ENCODE peak calls at places on chromosomes 1 and 21, in four cellular contexts. One of them, this sample, is unnamed.
A peak's percentile ranks its signal among the peaks of the same experiment; 100 is the strongest.

GRCh38 chr1:23422313-23422877 is 2.2 kb downstream of the TCEA3 start:
- DNase-seq in tibial nerve: peak; percentile 46
- DNase-seq in suprapubic skin: no peak
- DNase-seq in HCT116: no peak
- DNase-seq in this sample: no peak

GRCh38 chr1:37471345-37472231 is 2.8 kb upstream of the ZC3H12A start:
- DNase-seq in HCT116: peak; percentile 66
- DNase-seq in tibial nerve: peak; percentile 51
- DNase-seq in suprapubic skin: no peak
- DNase-seq in this sample: no peak

GRCh38 chr1:107559881-107560280 is 405.1 kb downstream of the VAV3 start:
- DNase-seq in HCT116: no peak
- DNase-seq in tibial nerve: no peak
- DNase-seq in suprapubic skin: no peak
- DNase-seq in this sample: no peak

GRCh38 chr1:37513795-37514349 is 694 bp downstream of the MEAF6 start:
- DNase-seq in tibial nerve: no peak
- DNase-seq in suprapubic skin: no peak
- DNase-seq in HCT116: no peak
- DNase-seq in this sample: peak; percentile 51

GRCh38 chr1:89527256-89527655 is 2.6 kb downstream of the LRRC8B start:
- DNase-seq in tibial nerve: no peak
- DNase-seq in suprapubic skin: no peak
- DNase-seq in HCT116: no peak
- DNase-seq in this sample: no peak

GRCh38 chr1:152902676-152903075 is 5.7 kb upstream of the IVL start:
- DNase-seq in HCT116: no peak
- DNase-seq in tibial nerve: no peak
- DNase-seq in suprapubic skin: no peak
- DNase-seq in this sample: no peak

GRCh38 chr1:192104852-192105251 is 53.4 kb upstream of the RGS18 start:
- DNase-seq in suprapubic skin: no peak
- DNase-seq in tibial nerve: no peak
- DNase-seq in HCT116: no peak
- DNase-seq in this sample: no peak

GRCh38 chr1:47751188-47751587 is 246.0 kb downstream of the TRABD2B start:
- DNase-seq in HCT116: peak; percentile 21
- DNase-seq in suprapubic skin: no peak
- DNase-seq in tibial nerve: no peak
- DNase-seq in this sample: no peak

GRCh38 chr21:28587748-28588147 is 404.9 kb downstream of the LTN1 start:
- DNase-seq in HCT116: no peak
- DNase-seq in tibial nerve: no peak
- DNase-seq in suprapubic skin: no peak
- DNase-seq in this sample: no peak

GRCh38 chr1:211532086-211532439 is 40.1 kb upstream of the RD3 start:
- DNase-seq in suprapubic skin: no peak
- DNase-seq in HCT116: no peak
- DNase-seq in tibial nerve: no peak
- DNase-seq in this sample: no peak

GRCh38 chr1:155078496-155079209 is at the start of gene EFNA3:
- DNase-seq in suprapubic skin: peak; percentile 80
- DNase-seq in tibial nerve: peak; percentile 44
- DNase-seq in HCT116: no peak
- DNase-seq in this sample: peak; percentile 65

GRCh38 chr1:188237573-188238353 is 1409.0 kb downstream of the PLA2G4A start:
- DNase-seq in HCT116: peak; percentile 45
- DNase-seq in tibial nerve: no peak
- DNase-seq in suprapubic skin: no peak
- DNase-seq in this sample: no peak

GRCh38 chr1:5911871-5912271 is 80.4 kb downstream of the NPHP4 start:
- DNase-seq in tibial nerve: no peak
- DNase-seq in suprapubic skin: peak; percentile 65
- DNase-seq in HCT116: no peak
- DNase-seq in this sample: no peak

GRCh38 chr1:77468556-77468955 is 186.7 kb downstream of the AK5 start:
- DNase-seq in HCT116: no peak
- DNase-seq in tibial nerve: no peak
- DNase-seq in suprapubic skin: no peak
- DNase-seq in this sample: no peak

GRCh38 chr1:245538671-245539070 is 383.9 kb downstream of the KIF26B start:
- DNase-seq in HCT116: no peak
- DNase-seq in suprapubic skin: no peak
- DNase-seq in tibial nerve: no peak
- DNase-seq in this sample: no peak

GRCh38 chr1:12460121-12460520 is 157.9 kb downstream of the DHRS3 start:
- DNase-seq in tibial nerve: no peak
- DNase-seq in HCT116: no peak
- DNase-seq in suprapubic skin: no peak
- DNase-seq in this sample: no peak

GRCh38 chr21:25568230-25568629 is 39.1 kb downstream of the MRPL39 start:
- DNase-seq in tibial nerve: no peak
- DNase-seq in HCT116: no peak
- DNase-seq in suprapubic skin: no peak
- DNase-seq in this sample: no peak

GRCh38 chr1:47388548-47389238 is 27.4 kb upstream of the FOXE3 start:
- DNase-seq in suprapubic skin: peak; percentile 84
- DNase-seq in HCT116: peak; percentile 35
- DNase-seq in tibial nerve: peak; percentile 49
- DNase-seq in this sample: peak; percentile 67

GRCh38 chr1:205733438-205734175 is 16.4 kb downstream of the NUCKS1 start:
- DNase-seq in tibial nerve: no peak
- DNase-seq in HCT116: no peak
- DNase-seq in suprapubic skin: no peak
- DNase-seq in this sample: no peak

GRCh38 chr1:211654838-211655787 is 20.3 kb downstream of the NEK2 start:
- DNase-seq in suprapubic skin: peak; percentile 92
- DNase-seq in tibial nerve: peak; percentile 78
- DNase-seq in HCT116: peak; percentile 67
- DNase-seq in this sample: peak; percentile 84

GRCh38 chr1:109821221-109821669 is 57.5 kb upstream of the EPS8L3 start:
- DNase-seq in HCT116: no peak
- DNase-seq in tibial nerve: peak; percentile 42
- DNase-seq in suprapubic skin: peak; percentile 84
- DNase-seq in this sample: no peak

GRCh38 chr1:92728687-92729086 is 56.2 kb downstream of the EVI5 start:
- DNase-seq in HCT116: no peak
- DNase-seq in tibial nerve: no peak
- DNase-seq in suprapubic skin: no peak
- DNase-seq in this sample: no peak

GRCh38 chr1:82775402-82776000 is 974.8 kb downstream of the ADGRL2 start:
- DNase-seq in tibial nerve: no peak
- DNase-seq in HCT116: peak; percentile 6
- DNase-seq in suprapubic skin: no peak
- DNase-seq in this sample: peak; percentile 29

GRCh38 chr1:225426395-225427248 is 1.2 kb downstream of the LBR start:
- DNase-seq in suprapubic skin: no peak
- DNase-seq in HCT116: no peak
- DNase-seq in tibial nerve: no peak
- DNase-seq in this sample: no peak

GRCh38 chr1:89259283-89259971 is 13.2 kb downstream of the GBP5 start:
- DNase-seq in HCT116: no peak
- DNase-seq in suprapubic skin: no peak
- DNase-seq in tibial nerve: no peak
- DNase-seq in this sample: no peak

GRCh38 chr1:227749225-227749624 is 14.0 kb downstream of the SNAP47 start:
- DNase-seq in HCT116: no peak
- DNase-seq in tibial nerve: no peak
- DNase-seq in suprapubic skin: no peak
- DNase-seq in this sample: no peak

GRCh38 chr1:227747382-227747781 is 12.1 kb downstream of the SNAP47 start:
- DNase-seq in HCT116: no peak
- DNase-seq in suprapubic skin: peak; percentile 67
- DNase-seq in tibial nerve: no peak
- DNase-seq in this sample: no peak

GRCh38 chr1:227747948-227748495 is 12.8 kb downstream of the SNAP47 start:
- DNase-seq in suprapubic skin: peak; percentile 75
- DNase-seq in HCT116: no peak
- DNase-seq in tibial nerve: no peak
- DNase-seq in this sample: no peak

GRCh38 chr1:227748496-227749182 is 13.4 kb downstream of the SNAP47 start:
- DNase-seq in suprapubic skin: peak; percentile 65
- DNase-seq in tibial nerve: no peak
- DNase-seq in HCT116: no peak
- DNase-seq in this sample: no peak

DNA sequence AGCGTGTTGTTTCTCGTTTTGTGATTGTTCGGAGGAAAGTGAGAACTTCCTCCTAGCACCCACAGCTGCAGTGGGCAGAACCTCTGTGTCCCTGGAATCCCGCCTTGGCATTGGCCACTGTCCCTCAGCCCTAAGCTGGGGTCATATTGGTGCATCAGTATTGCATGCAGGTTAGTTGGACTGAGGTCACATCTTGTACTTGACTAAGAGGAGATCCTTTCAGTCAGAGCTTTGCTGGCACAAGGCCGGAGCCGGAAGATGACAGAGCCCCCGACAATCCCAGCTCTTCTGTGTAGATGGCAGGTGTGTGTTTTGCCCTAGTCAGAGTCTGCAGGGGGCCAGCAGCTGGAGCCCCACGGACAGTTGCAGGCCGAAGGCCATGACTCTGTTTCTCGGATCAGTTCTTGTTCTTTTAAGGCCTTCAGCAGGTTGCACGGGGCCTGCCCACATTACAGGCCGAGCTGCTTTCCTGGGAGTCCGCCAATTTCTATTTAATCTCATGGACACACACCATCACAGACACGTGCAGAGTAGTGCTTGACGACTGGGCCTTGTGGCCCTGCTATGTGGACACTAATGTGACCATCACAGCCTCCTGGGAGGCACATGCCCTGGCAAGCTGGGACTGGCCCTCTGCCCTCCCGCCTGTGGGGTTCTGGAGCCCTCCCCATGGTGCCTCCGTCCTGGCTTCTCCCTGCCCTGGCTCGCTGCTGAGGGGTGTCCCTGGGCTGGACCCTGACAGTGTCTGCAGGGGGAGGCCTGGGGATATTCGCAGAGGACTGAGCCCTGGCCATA is 14.9 kb downstream of the SNAP47 start:
- DNase-seq in tibial nerve: no peak
- DNase-seq in suprapubic skin: no peak
- DNase-seq in HCT116: no peak
- DNase-seq in this sample: no peak
- H3K4me1 ChIP-seq in tibial nerve: peaks cover 17% of the 10 kb centered on the region
- H3K4me1 ChIP-seq in suprapubic skin: peaks cover 19% of the 10 kb centered on the region
- H3K4me1 ChIP-seq in HCT116: peaks cover 6% of the 10 kb centered on the region
- H3K4me1 ChIP-seq in this sample: no peaks in the 10 kb centered on the region

GRCh38 chr1:190858140-190858539 is 380.5 kb upstream of the BRINP3 start:
- DNase-seq in tibial nerve: no peak
- DNase-seq in suprapubic skin: no peak
- DNase-seq in HCT116: no peak
- DNase-seq in this sample: no peak

DNA sequence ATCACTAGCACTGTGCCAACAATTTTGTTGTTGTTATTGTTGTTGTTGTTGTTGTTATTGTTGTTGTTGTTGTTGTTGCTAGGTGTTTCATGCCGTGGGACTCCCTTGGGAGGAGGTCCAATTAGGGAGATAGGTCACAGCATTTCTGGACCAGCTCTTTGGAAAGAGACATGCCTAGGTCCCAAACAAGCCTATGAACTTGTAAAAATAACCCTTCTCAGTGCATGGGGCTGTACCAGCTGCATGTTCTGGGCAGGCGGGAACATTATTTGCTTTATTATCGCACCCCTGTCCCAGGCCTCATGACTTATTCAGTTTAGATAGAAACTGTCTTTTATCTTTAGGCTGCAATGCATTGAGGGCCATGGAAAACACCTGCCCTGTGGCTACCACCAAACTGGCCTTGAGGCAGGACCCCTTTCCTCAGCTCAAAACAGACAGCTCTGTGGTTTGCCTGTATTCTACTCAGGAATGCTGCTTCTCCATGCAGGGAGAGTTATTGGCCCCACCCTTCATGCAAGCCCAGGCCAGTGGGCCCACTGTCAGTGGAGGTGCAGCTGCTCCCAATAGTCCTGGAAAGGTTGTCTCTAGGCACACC is 386.4 kb upstream of the BRINP3 start:
- DNase-seq in HCT116: no peak
- DNase-seq in suprapubic skin: no peak
- DNase-seq in tibial nerve: no peak
- DNase-seq in this sample: no peak
- TF ChIP-seq CTCF in HCT116: no peak
- TF ChIP-seq CTCF in suprapubic skin: no peak
- TF ChIP-seq CTCF in tibial nerve: no peak
- TF ChIP-seq CTCF in this sample: no peak

DNA sequence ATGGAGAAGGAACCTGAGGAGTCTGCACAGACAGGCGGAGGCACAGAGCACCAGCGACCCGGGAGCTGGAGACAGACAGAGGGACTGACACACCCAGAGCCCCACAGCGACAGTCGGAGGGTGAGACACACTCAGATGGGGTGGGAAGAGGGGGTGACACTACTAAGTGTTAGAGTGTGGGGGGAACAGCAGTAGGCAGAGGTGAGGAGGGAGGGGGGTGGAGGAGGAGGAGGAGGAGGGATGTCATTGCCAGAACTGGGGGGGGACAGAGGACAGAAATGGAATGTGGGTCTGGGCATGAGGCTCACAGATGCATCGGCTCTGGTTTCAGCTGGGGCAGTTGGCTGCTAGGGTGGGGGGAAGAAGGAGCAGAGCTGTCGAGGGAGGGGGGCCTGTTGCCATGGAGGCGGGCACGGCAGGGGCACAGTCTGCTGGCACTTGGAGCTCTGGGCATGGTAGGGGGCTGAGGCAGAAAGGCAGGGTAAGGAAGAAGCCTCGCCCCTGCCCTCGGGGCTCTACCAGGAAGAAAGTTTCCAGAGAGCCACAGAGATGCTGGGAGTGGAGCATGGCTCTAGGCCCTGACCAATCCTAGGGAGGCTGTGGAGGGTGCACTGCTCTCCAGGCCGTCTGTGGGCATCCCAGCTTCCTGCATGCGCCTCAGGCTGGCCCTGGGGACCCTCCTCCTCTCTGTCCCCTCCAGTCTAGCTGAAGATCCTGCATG is 37.3 kb downstream of the AHDC1 start:
- DNase-seq in tibial nerve: no peak
- DNase-seq in HCT116: no peak
- DNase-seq in suprapubic skin: no peak
- DNase-seq in this sample: no peak
- H3K4me1 ChIP-seq in tibial nerve: peaks cover 87% of the 10 kb centered on the region
- H3K4me1 ChIP-seq in HCT116: peaks cover 90% of the 10 kb centered on the region
- H3K4me1 ChIP-seq in suprapubic skin: peaks cover 98% of the 10 kb centered on the region
- H3K4me1 ChIP-seq in this sample: peaks cover 58% of the 10 kb centered on the region

GRCh38 chr1:184483101-184483813 is 96.4 kb downstream of the C1orf21 start:
- DNase-seq in suprapubic skin: no peak
- DNase-seq in tibial nerve: peak; percentile 34
- DNase-seq in HCT116: no peak
- DNase-seq in this sample: no peak
- TF ChIP-seq CTCF in suprapubic skin: no peak
- TF ChIP-seq CTCF in tibial nerve: no peak
- TF ChIP-seq CTCF in HCT116: no peak
- TF ChIP-seq CTCF in this sample: no peak